ENCODE peak calls at places on chromosomes 13 and 19, in five cellular contexts. T is PC-9, G is choroid plexus epithelial cell, V is AG10803, U is fibroblast of mammary gland. I is an unnamed sample.

GRCh38 chr19:54021932-54022331 is 30.5 kb downstream of the CACNG6 start:
- DNase-seq in T (no peak), G (no peak), V (no peak), U (no peak), I (no peak)

GRCh38 chr13:30253830-30254229 is 53.5 kb downstream of the KATNAL1 start:
- DNase-seq in T (no peak), G (no peak), V (no peak), U (no peak), I (no peak)

GRCh38 chr19:4369109-4369887 is 25.9 kb downstream of the MPND start:
- DNase-seq in T (peak), G (no peak), V (peak), U (peak), I (peak)

GRCh38 chr13:94162289-94162688 is 317.2 kb downstream of the DCT start:
- DNase-seq in T (no peak), G (no peak), V (no peak), U (no peak), I (no peak)

GRCh38 chr13:99228737-99229691 is 28.4 kb downstream of the UBAC2 start:
- DNase-seq in T (no peak), G (peak), V (peak), U (peak), I (no peak)

GRCh38 chr19:23055946-23056345 is 53.0 kb upstream of the ZNF728 start:
- DNase-seq in T (no peak), G (no peak), V (no peak), U (no peak), I (no peak)

GRCh38 chr19:38729653-38730469 is 14.4 kb downstream of the CAPN12 start:
- DNase-seq in T (peak), G (peak), V (peak), U (peak), I (peak)

GRCh38 chr19:16467581-16467980 is 4.2 kb downstream of the EPS15L1 start:
- DNase-seq in T (no peak), G (no peak), V (no peak), U (no peak), I (no peak)

GRCh38 chr19:50242586-50242985 is 39.2 kb downstream of the MYH14 start:
- DNase-seq in T (no peak), G (no peak), V (no peak), U (peak), I (no peak)

GRCh38 chr19:14167013-14167593 is 30.7 kb upstream of the ASF1B start:
- DNase-seq in T (no peak), G (no peak), V (no peak), U (no peak), I (no peak)

GRCh38 chr19:42270346-42271044 is 1.4 kb downstream of the CIC start:
- DNase-seq in T (peak), G (peak), V (peak), U (peak), I (peak)

GRCh38 chr19:4831351-4832340 is at the start of gene TICAM1:
- DNase-seq in T (peak), G (peak), V (peak), U (peak), I (peak)

GRCh38 chr19:19120308-19121156 is 17.7 kb downstream of the TMEM161A start:
- DNase-seq in T (no peak), G (peak), V (peak), U (peak), I (no peak)

GRCh38 chr13:107753748-107754147 is 461.6 kb downstream of the LIG4 start:
- DNase-seq in T (no peak), G (no peak), V (no peak), U (no peak), I (no peak)

GRCh38 chr13:54614729-54615128 is 1586.1 kb downstream of the OLFM4 start:
- DNase-seq in T (no peak), G (no peak), V (no peak), U (no peak), I (no peak)

GRCh38 chr19:8214802-8215201 is 5.6 kb downstream of the CERS4 start:
- DNase-seq in T (no peak), G (no peak), V (no peak), U (no peak), I (no peak)

GRCh38 chr19:12996542-12997094 is 1.3 kb downstream of the NFIX start:
- DNase-seq in T (peak), G (no peak), V (peak), U (no peak), I (no peak)

GRCh38 chr13:96781141-96781540 is 213.1 kb downstream of the OXGR1 start:
- DNase-seq in T (no peak), G (no peak), V (no peak), U (no peak), I (no peak)

GRCh38 chr19:15534957-15535864 is 26.9 kb downstream of the CYP4F22 start:
- DNase-seq in T (no peak), G (no peak), V (no peak), U (no peak), I (no peak)

GRCh38 chr19:49133621-49134454 is 14.5 kb downstream of the PPFIA3 start:
- DNase-seq in T (no peak), G (peak), V (peak), U (peak), I (peak)

GRCh38 chr19:50322234-50322633 is 6.9 kb downstream of the KCNC3 start:
- DNase-seq in T (no peak), G (no peak), V (no peak), U (no peak), I (no peak)

GRCh38 chr19:53467138-53467502 is 413 bp upstream of the ZNF813 start:
- DNase-seq in T (no peak), G (no peak), V (no peak), U (no peak), I (no peak)

DNA sequence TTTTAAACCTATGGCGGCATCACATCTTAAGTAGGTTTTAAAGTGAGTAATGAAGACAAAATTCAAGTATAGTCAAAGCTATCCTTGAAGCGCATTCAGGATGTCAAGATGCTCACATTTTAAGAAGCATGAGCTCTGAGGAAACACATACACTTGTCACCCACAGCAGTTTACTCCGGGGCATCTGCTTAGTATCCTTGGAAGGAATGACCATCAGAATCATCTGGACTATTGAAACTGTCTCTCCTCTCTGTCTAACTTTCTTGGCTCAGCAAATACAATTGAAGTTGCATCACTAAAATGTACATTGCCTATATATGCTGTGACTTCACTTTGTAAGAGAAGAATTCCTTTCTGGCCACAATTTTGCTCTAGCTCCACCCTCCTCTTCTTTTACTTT is 906.4 kb downstream of the PCDH9 start:
- DNase-seq in T (no peak), G (peak), V (no peak), U (no peak), I (no peak)
- TF ChIP-seq CTCF in T (no peak), G (no peak), V (no peak), U (no peak), I (no peak)

DNA sequence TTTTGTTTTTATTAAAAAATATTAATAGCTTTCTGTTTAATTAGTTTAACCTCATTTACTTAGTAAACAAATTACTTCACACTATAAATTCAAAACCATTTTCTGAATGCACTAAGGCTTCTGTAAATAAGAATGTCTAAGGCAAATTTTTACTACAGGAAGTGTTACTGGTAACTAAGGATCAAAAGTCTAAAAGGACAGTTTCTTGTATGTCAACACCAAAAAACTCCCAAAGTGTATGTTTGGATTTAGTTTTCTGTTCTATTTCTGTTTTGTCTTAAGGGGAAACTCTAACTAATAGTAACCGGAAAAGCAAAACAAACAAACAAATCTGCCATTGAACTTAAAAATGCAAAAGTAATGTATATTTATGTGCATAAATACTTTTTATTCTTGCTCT is 24.7 kb downstream of the PRR20E start:
- DNase-seq in T (no peak), G (no peak), V (no peak), U (no peak), I (no peak)
- TF ChIP-seq CTCF in T (no peak), G (no peak), V (no peak), U (no peak), I (no peak)

DNA sequence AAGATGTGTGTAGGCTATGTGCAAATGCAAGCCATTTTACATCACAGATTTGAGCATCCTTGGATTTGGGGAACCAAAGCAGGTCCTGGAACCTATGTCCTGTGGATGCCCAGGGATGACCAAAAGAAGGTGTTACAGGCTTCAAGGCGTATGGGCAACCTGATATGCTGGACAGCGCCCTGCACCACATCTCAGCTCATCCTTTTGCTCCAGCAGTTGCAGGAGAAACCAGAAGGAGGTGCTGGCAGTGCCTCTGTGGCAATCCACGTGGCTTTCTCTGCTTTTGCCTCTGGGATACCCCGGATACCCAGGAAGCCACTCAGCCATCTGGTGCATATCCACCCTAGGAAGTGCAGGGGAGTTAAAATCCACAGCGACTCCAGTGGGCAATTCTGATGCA is 110.3 kb upstream of the VSTM2B start:
- DNase-seq in T (no peak), G (no peak), V (no peak), U (no peak), I (no peak)
- TF ChIP-seq CTCF in T (no peak), G (no peak), V (no peak), U (no peak), I (no peak)

GRCh38 chr13:106520205-106521004 is 15.1 kb downstream of the EFNB2 start:
- DNase-seq in T (no peak), G (peak), V (peak), U (peak), I (no peak)
- TF ChIP-seq CTCF in T (peak), G (peak), V (peak), U (peak), I (no peak)

GRCh38 chr19:51394045-51394836 is 3.9 kb upstream of the C19orf84 start:
- DNase-seq in T (peak), G (peak), V (peak), U (peak), I (peak)
- TF ChIP-seq CTCF in T (no peak), G (peak), V (no peak), U (peak), I (no peak)

DNA sequence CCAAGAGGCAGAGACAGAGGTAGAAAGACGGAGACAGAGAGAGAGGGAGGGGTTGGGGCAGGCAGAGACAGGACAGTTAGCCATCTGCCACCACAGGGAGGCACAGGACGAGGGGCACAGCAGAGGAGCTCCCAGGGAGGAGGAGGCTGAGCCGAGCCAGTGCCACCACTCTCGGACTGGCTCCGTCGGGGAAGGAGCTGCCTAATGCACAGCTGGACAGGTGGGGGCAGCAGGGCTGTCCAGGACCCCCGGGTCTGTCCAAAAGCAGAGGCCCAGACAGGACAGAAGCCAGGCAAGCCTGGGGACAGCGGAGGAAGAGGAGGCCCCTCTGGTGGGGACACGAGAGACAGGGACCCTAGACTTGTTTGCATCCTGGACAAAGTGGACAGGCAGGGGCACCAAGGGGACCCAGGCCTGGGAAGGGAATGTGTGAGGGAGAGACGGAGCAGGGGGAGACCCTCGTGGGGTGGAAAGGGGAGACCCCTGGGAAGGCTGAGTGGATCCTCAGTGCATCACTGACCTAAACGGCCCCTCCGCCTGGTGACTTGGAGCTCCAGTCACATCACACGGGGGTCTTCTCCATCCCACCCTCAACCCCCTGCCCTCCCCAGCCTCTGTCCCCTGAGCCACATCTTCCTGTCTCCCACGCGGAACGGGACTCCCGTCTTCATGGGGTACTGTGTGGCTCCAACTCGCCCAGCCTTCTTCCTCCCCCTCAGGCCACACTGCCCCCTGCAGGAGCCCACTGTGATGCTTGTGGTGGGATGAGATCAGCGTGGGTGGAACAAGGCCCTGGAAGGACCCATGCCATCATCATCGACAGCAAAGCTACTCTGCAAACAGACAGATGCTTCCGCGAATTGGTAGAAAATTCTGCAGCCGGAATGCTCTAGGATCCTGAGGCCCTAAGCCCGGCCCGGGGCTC is 889 bp downstream of the F10 start:
- DNase-seq in T (no peak), G (no peak), V (no peak), U (no peak), I (no peak)
- TF ChIP-seq CTCF in T (peak), G (peak), V (peak), U (peak), I (no peak)

GRCh38 chr19:29119582-29119981 is 93.4 kb downstream of the UQCRFS1 start:
- DNase-seq in T (no peak), G (no peak), V (no peak), U (peak), I (peak)
- TF ChIP-seq CTCF in T (no peak), G (no peak), V (peak), U (peak), I (peak)

DNA sequence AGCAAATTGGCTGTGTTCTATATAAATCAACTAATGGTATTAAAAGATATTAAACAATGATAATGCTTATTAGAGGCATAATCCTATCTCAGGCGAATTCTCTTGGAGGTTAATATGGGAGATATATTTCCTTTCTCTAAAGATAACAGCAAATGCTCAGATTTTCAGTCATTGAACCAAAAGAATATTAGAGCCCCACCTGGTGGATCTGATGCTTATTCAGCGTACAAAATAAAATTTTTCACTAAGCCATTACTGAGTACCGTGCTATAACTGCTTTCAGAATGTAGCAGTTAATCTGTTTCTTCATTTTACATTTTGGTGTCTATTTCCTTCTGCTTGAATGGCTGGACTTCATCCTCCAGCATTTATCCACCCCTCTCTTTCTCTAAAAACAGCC is 143.3 kb upstream of the IPO5 start:
- DNase-seq in T (no peak), G (peak), V (peak), U (peak), I (peak)
- TF ChIP-seq CTCF in T (peak), G (peak), V (peak), U (peak), I (no peak)

I was measured in Calu3.